ENCODE peak calls at places on chromosomes 13 and 19, in ten cellular contexts. O is breast epithelium, X is transverse colon, Z is esophagus muscularis mucosa, R is endothelial cell of umbilical vein, Q is suprapubic skin, W is GM23338, S is upper lobe of left lung, M is HCT116, N is HepG2. D is an unnamed sample.

GRCh38 chr13:113958373-113958772 is 15.5 kb downstream of the C13orf46 start:
- DNase-seq in Z (no peak), Q (no peak), R (no peak), O (no peak), N (no peak), W (no peak), X (no peak), M (no peak), S (no peak), D (no peak)

GRCh38 chr19:39554701-39555311 is 14.8 kb upstream of the EID2 start:
- DNase-seq in O (no peak), S (no peak), Q (no peak), N (no peak), W (no peak), M (no peak), Z (peak), R (no peak), X (no peak), D (no peak)

GRCh38 chr19:35240322-35240721 is 8.5 kb upstream of the LSR start:
- DNase-seq in Q (no peak), Z (peak), O (no peak), N (no peak), W (no peak), R (no peak), M (no peak), X (peak), S (no peak), D (no peak)

GRCh38 chr13:111184685-111185401 is 69.7 kb downstream of the ARHGEF7 start:
- DNase-seq in S (no peak), R (no peak), W (no peak), M (no peak), O (no peak), Q (no peak), Z (no peak), N (no peak), X (peak), D (no peak)

GRCh38 chr19:38892841-38893240 is 6.6 kb downstream of the SIRT2 start:
- DNase-seq in Z (no peak), M (no peak), W (peak), Q (no peak), S (no peak), N (no peak), O (no peak), X (no peak), R (no peak), D (no peak)

GRCh38 chr19:58471736-58472135 is 4.4 kb upstream of the ZNF446 start:
- DNase-seq in S (no peak), Q (no peak), O (no peak), R (no peak), Z (no peak), N (no peak), W (no peak), X (no peak), M (no peak), D (no peak)

GRCh38 chr13:32423592-32423991 is 4.3 kb downstream of the N4BP2L1 start:
- DNase-seq in W (no peak), Q (no peak), N (no peak), X (no peak), R (no peak), O (no peak), Z (no peak), S (no peak), M (no peak), D (no peak)

GRCh38 chr19:11176466-11177193 is 20.7 kb downstream of the KANK2 start:
- DNase-seq in Q (no peak), W (no peak), R (no peak), M (no peak), O (no peak), N (no peak), S (no peak), Z (no peak), X (no peak), D (no peak)

GRCh38 chr19:48182434-48182833 is 12.0 kb downstream of the ZSWIM9 start:
- DNase-seq in N (no peak), S (no peak), Z (no peak), Q (no peak), W (peak), M (no peak), O (no peak), X (no peak), R (no peak), D (no peak)

GRCh38 chr13:92743992-92744391 is 482.6 kb upstream of the GPC6 start:
- DNase-seq in S (no peak), R (no peak), W (no peak), O (no peak), M (no peak), Q (no peak), Z (no peak), N (no peak), X (no peak), D (no peak)

GRCh38 chr19:18859676-18860301 is 28.0 kb downstream of the UPF1 start:
- DNase-seq in S (no peak), Z (no peak), R (peak), M (no peak), O (no peak), N (no peak), X (no peak), W (no peak), Q (no peak), D (no peak)

GRCh38 chr13:30835442-30835841 is 70.6 kb upstream of the MEDAG start:
- DNase-seq in N (no peak), Z (no peak), Q (no peak), M (no peak), X (peak), R (no peak), S (no peak), W (no peak), O (no peak), D (no peak)

GRCh38 chr13:58025821-58026220 is 394.3 kb downstream of the PCDH17 start:
- DNase-seq in R (no peak), Z (no peak), O (no peak), Q (no peak), M (no peak), X (no peak), N (no peak), W (peak), S (no peak), D (no peak)

GRCh38 chr13:114007566-114007965 is 33.7 kb upstream of the C13orf46 start:
- DNase-seq in S (no peak), O (no peak), X (no peak), W (no peak), M (no peak), Q (peak), Z (no peak), R (no peak), N (no peak), D (no peak)

DNA sequence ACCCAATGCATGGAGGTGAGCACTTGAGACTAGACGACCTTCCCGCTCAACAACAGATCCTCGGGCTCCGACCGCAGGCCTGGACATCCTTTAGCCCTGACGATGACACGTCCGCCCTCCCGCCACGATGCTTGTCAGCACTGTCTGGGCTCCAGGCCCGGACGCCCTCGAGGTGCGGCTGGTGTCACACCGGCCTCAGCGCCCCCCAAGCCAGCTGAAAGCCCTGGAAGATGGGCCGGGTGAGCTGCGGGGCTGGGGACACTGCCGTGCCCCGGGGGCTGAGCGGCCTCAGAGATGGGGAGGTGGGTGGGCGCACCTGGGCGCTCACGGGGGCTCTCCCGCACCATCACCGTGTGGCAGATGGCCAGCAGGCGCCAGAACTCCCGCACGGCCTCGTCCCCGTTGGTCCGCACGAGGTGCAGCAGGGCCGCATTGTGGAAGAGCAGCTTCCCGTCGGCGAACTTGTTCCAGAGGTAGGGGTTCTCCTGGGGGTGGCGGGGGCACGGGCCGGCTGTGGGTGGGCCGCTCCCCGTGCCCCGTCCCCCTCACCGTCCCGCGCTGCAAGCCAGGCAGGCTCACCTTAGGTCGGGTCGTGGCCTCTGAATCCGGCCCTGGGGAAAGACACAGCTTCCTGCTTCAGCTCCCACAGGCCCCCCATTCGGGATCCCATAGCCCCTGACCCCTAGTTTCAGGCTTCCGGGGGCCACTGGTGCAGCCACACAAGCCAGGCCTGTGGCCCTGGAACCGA is 15.5 kb downstream of the ATP8B3 start:
- DNase-seq in O (no peak), N (no peak), R (no peak), Z (no peak), W (no peak), X (no peak), S (no peak), Q (no peak), M (no peak), D (no peak)
- TF ChIP-seq POLR2AphosphoS5 in O (no peak), N (no peak), R (no peak), Z (no peak), W (no peak), X (no peak), S (no peak), Q (no peak), M (no peak), D (no peak)

DNA sequence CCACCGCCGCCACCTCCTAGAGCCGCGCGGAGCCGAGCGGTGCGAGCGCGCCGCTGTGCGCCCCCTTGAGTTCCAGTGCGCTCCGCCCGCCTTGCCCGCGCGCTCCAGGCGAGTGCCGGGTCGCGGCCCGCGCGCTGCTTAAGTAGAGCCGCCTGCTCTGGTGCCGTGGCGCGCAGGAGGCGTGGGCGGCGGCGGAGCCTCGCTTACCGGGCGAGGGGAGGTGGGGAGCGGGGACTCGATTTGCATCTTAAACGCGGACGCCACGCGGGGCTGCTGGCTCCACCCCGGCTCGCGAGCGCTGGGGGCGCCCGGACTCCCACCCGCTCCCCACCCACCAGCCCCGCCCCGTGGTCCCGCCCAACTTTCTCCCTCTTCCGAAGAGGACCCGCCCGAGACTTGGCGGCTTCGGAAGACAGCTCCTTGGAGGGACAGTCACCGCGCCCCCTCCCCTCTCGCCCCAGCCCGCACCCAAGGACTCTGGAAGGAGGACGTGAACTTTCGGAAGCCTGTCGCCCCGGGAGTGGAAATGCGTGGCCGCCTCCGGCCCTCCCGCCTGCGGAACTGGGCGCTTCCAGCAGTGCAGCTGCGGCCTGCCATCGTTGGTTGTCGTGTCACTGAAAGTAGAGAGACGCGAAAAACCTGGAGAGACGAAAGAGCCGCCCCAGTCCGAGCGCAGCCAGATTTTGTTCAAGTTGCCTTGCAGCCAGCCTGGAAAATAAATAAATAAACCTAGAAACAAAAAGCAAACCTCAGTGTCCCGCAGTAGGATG is at the start of gene KCTD12:
- DNase-seq in O (peak), M (peak), X (peak), W (peak), S (peak), Z (peak), N (no peak), Q (peak), R (peak), D (peak)
- TF ChIP-seq POLR2AphosphoS5 in O (peak), M (no peak), X (peak), W (peak), S (peak), Z (peak), N (no peak), Q (peak), R (peak), D (peak)

GRCh38 chr13:46615888-46616531 is 63.0 kb downstream of the LRCH1 start:
- DNase-seq in Q (no peak), M (no peak), W (no peak), S (no peak), N (no peak), R (peak), Z (no peak), X (no peak), O (no peak), D (no peak)
- TF ChIP-seq POLR2AphosphoS5 in Q (no peak), M (no peak), W (no peak), S (no peak), N (no peak), R (no peak), Z (no peak), X (no peak), O (no peak), D (no peak)

GRCh38 chr13:50080856-50081105 is 65.5 kb downstream of the KCNRG start:
- DNase-seq in M (no peak), Z (no peak), O (no peak), W (no peak), R (peak), S (no peak), Q (no peak), X (no peak), N (no peak), D (no peak)

GRCh38 chr13:50079278-50080157 is 64.3 kb downstream of the KCNRG start:
- DNase-seq in N (no peak), M (no peak), W (no peak), O (no peak), X (no peak), Q (no peak), S (no peak), Z (no peak), R (peak), D (no peak)

GRCh38 chr13:50078512-50079277 is 63.5 kb downstream of the KCNRG start:
- DNase-seq in O (no peak), N (no peak), M (no peak), S (no peak), X (no peak), W (no peak), Q (no peak), R (peak), Z (no peak), D (no peak)

GRCh38 chr13:50081106-50081898 is 66.1 kb downstream of the KCNRG start:
- DNase-seq in S (peak), M (no peak), N (no peak), O (peak), Z (peak), W (peak), Q (no peak), R (peak), X (peak), D (peak)

DNA sequence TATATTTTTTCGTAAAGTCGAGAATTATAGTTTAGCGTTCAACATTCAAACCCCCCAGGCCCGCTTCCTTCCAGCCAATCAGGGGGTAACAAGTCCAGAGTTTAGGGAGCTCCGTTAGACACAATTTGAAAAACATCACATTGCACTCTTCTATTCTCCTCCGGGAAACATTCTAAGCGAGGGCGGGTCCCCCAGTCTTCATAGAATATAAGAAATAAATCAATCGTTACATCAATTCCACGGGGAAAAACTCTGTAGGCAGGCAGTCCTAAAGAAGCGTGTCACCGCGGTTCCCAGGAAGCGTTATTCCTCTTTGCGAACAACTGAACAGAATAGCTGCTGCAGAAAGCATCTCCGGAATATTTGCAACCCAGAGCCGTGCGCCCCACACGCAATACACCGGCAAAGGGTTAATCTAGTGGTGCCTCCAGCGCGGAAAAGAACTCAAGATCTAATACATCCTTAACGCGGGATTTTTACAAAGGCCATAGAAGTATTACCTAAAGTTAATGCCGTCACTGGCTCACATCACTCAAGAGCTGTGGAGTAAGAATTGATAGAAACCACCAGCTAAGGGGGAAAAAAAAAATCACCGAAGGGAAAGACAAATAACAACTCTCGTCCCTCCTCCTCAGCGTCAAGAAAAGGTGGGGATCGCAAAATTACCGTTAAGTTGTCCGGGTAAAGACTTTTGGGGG is 65.1 kb downstream of the KCNRG start:
- DNase-seq in N (peak), W (peak), S (no peak), X (peak), Z (no peak), M (no peak), O (no peak), R (peak), Q (no peak), D (no peak)
- TF ChIP-seq POLR2AphosphoS5 in N (no peak), W (no peak), S (no peak), X (no peak), Z (no peak), M (no peak), O (no peak), R (no peak), Q (no peak), D (no peak)

DNA sequence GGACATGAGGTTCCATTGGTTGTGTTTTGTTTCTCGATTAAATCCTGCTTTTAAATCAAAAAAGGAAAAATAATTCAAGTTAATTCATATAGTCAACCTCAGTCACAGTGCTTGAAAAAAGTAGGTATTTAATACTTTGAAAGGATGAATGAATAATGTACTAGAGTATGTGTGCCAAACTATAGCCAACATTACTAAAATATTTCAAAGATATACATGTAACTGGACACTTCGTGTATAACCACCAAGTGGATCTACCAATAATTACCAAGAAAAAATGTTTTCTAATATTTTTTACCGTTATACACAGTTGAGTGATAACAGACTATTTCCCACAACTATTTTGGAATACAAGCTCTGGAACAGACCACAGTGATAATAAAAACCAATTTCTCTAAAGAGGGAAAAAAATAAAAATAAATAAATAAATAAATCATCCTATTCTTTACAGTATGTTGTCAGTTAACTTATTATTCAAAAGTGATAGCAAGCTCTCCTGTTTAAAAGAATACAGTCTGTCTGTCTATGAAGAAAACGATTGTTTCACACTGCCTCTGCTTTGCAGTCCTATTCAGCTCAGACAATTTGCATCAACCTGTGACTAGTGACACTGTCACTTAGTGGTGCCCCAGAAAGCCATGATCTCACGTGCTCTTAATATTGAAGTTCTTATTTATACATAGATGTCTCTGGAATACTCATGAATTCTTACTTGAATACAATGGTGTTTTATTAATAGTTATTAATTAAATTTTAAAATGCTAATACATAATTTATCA is 58.2 kb downstream of the UBL3 start:
- DNase-seq in Q (no peak), S (no peak), N (no peak), Z (no peak), M (no peak), O (no peak), W (no peak), X (no peak), R (no peak), D (no peak)
- TF ChIP-seq POLR2AphosphoS5 in Q (no peak), S (no peak), N (no peak), Z (no peak), M (no peak), O (no peak), W (no peak), X (no peak), R (no peak), D (no peak)

GRCh38 chr19:5137571-5138124 is 168.7 kb downstream of the KDM4B start:
- DNase-seq in N (no peak), O (no peak), X (no peak), R (no peak), M (no peak), Q (no peak), S (no peak), Z (no peak), W (peak), D (no peak)
- TF ChIP-seq POLR2AphosphoS5 in N (no peak), O (no peak), X (no peak), R (no peak), M (no peak), Q (no peak), S (no peak), Z (no peak), W (peak), D (no peak)

GRCh38 chr19:45819769-45820168 is 4.7 kb upstream of the RSPH6A start:
- DNase-seq in N (no peak), O (no peak), Z (no peak), R (no peak), W (no peak), X (no peak), M (no peak), S (no peak), Q (no peak), D (no peak)
- TF ChIP-seq POLR2AphosphoS5 in N (no peak), O (no peak), Z (no peak), R (no peak), W (no peak), X (no peak), M (no peak), S (no peak), Q (no peak), D (no peak)